ENCODE peak calls at places on chromosomes 12 and 14, in ten cellular contexts. One of them, this sample, is unnamed.

GRCh38 chr14:38339704-38340103 is 83.8 kb upstream of the CLEC14A start:
- DNase-seq in epithelial cell of proximal tubule: no peak
- DNase-seq in endodermal cell: no peak
- DNase-seq in uterus: no peak
- DNase-seq in endothelial cell: no peak
- DNase-seq in breast epithelium: no peak
- DNase-seq in heart right ventricle: no peak
- DNase-seq in fibroblast of pulmonary artery: peak
- DNase-seq in HFFc6: peak
- DNase-seq in RWPE1: no peak
- DNase-seq in this sample: no peak

GRCh38 chr12:51198568-51199400 is 19.1 kb downstream of the POU6F1 start:
- DNase-seq in epithelial cell of proximal tubule: no peak
- DNase-seq in endodermal cell: no peak
- DNase-seq in uterus: no peak
- DNase-seq in endothelial cell: no peak
- DNase-seq in breast epithelium: no peak
- DNase-seq in heart right ventricle: no peak
- DNase-seq in fibroblast of pulmonary artery: no peak
- DNase-seq in HFFc6: no peak
- DNase-seq in RWPE1: no peak
- DNase-seq in this sample: no peak

GRCh38 chr14:99382781-99383456 is 97.7 kb downstream of the SETD3 start:
- DNase-seq in epithelial cell of proximal tubule: no peak
- DNase-seq in endodermal cell: peak
- DNase-seq in uterus: no peak
- DNase-seq in endothelial cell: no peak
- DNase-seq in breast epithelium: no peak
- DNase-seq in heart right ventricle: no peak
- DNase-seq in fibroblast of pulmonary artery: no peak
- DNase-seq in HFFc6: no peak
- DNase-seq in RWPE1: peak
- DNase-seq in this sample: no peak

GRCh38 chr12:5078423-5078822 is 34.7 kb downstream of the KCNA5 start:
- DNase-seq in epithelial cell of proximal tubule: peak
- DNase-seq in endodermal cell: no peak
- DNase-seq in uterus: no peak
- DNase-seq in endothelial cell: no peak
- DNase-seq in breast epithelium: no peak
- DNase-seq in heart right ventricle: peak
- DNase-seq in fibroblast of pulmonary artery: no peak
- DNase-seq in HFFc6: no peak
- DNase-seq in RWPE1: no peak
- DNase-seq in this sample: peak

GRCh38 chr12:59780605-59781135 is 184.8 kb downstream of the SLC16A7 start:
- DNase-seq in epithelial cell of proximal tubule: peak
- DNase-seq in endodermal cell: peak
- DNase-seq in uterus: no peak
- DNase-seq in endothelial cell: peak
- DNase-seq in breast epithelium: no peak
- DNase-seq in heart right ventricle: no peak
- DNase-seq in fibroblast of pulmonary artery: peak
- DNase-seq in HFFc6: peak
- DNase-seq in RWPE1: no peak
- DNase-seq in this sample: no peak

GRCh38 chr12:91382081-91382543 is 199.5 kb upstream of the DCN start:
- DNase-seq in epithelial cell of proximal tubule: peak
- DNase-seq in endodermal cell: peak
- DNase-seq in uterus: peak
- DNase-seq in endothelial cell: peak
- DNase-seq in breast epithelium: peak
- DNase-seq in heart right ventricle: peak
- DNase-seq in fibroblast of pulmonary artery: peak
- DNase-seq in HFFc6: peak
- DNase-seq in RWPE1: peak
- DNase-seq in this sample: peak

GRCh38 chr12:14958361-14959125 is 2.9 kb downstream of the ARHGDIB start:
- DNase-seq in epithelial cell of proximal tubule: no peak
- DNase-seq in endodermal cell: no peak
- DNase-seq in uterus: no peak
- DNase-seq in endothelial cell: no peak
- DNase-seq in breast epithelium: no peak
- DNase-seq in heart right ventricle: no peak
- DNase-seq in fibroblast of pulmonary artery: no peak
- DNase-seq in HFFc6: no peak
- DNase-seq in RWPE1: no peak
- DNase-seq in this sample: no peak

GRCh38 chr12:29640589-29641345 is 143.0 kb downstream of the TMTC1 start:
- DNase-seq in epithelial cell of proximal tubule: no peak
- DNase-seq in endodermal cell: peak
- DNase-seq in uterus: peak
- DNase-seq in endothelial cell: no peak
- DNase-seq in breast epithelium: no peak
- DNase-seq in heart right ventricle: peak
- DNase-seq in fibroblast of pulmonary artery: peak
- DNase-seq in HFFc6: no peak
- DNase-seq in RWPE1: peak
- DNase-seq in this sample: peak

GRCh38 chr12:27511031-27511722 is 12.8 kb upstream of the PPFIBP1 start:
- DNase-seq in epithelial cell of proximal tubule: no peak
- DNase-seq in endodermal cell: no peak
- DNase-seq in uterus: no peak
- DNase-seq in endothelial cell: no peak
- DNase-seq in breast epithelium: no peak
- DNase-seq in heart right ventricle: no peak
- DNase-seq in fibroblast of pulmonary artery: peak
- DNase-seq in HFFc6: no peak
- DNase-seq in RWPE1: no peak
- DNase-seq in this sample: no peak

GRCh38 chr14:95776798-95777615 is 63.1 kb upstream of the TCL1A start:
- DNase-seq in epithelial cell of proximal tubule: no peak
- DNase-seq in endodermal cell: no peak
- DNase-seq in uterus: no peak
- DNase-seq in endothelial cell: no peak
- DNase-seq in breast epithelium: no peak
- DNase-seq in heart right ventricle: no peak
- DNase-seq in fibroblast of pulmonary artery: no peak
- DNase-seq in HFFc6: no peak
- DNase-seq in RWPE1: no peak
- DNase-seq in this sample: no peak

GRCh38 chr14:23183479-23183878 is at the start of gene SLC7A8:
- DNase-seq in epithelial cell of proximal tubule: no peak
- DNase-seq in endodermal cell: peak
- DNase-seq in uterus: peak
- DNase-seq in endothelial cell: peak
- DNase-seq in breast epithelium: peak
- DNase-seq in heart right ventricle: peak
- DNase-seq in fibroblast of pulmonary artery: peak
- DNase-seq in HFFc6: no peak
- DNase-seq in RWPE1: no peak
- DNase-seq in this sample: peak

GRCh38 chr14:104974146-104974541 is 4.0 kb downstream of the AHNAK2 start:
- DNase-seq in epithelial cell of proximal tubule: no peak
- DNase-seq in endodermal cell: peak
- DNase-seq in uterus: no peak
- DNase-seq in endothelial cell: no peak
- DNase-seq in breast epithelium: no peak
- DNase-seq in heart right ventricle: no peak
- DNase-seq in fibroblast of pulmonary artery: no peak
- DNase-seq in HFFc6: no peak
- DNase-seq in RWPE1: no peak
- DNase-seq in this sample: no peak

GRCh38 chr12:80188566-80188965 is 89.2 kb downstream of the OTOGL start:
- DNase-seq in epithelial cell of proximal tubule: no peak
- DNase-seq in endodermal cell: no peak
- DNase-seq in uterus: no peak
- DNase-seq in endothelial cell: no peak
- DNase-seq in breast epithelium: no peak
- DNase-seq in heart right ventricle: no peak
- DNase-seq in fibroblast of pulmonary artery: no peak
- DNase-seq in HFFc6: no peak
- DNase-seq in RWPE1: no peak
- DNase-seq in this sample: no peak

GRCh38 chr14:36941783-36942521 is 230.5 kb downstream of the SLC25A21 start:
- DNase-seq in epithelial cell of proximal tubule: peak
- DNase-seq in endodermal cell: peak
- DNase-seq in uterus: peak
- DNase-seq in endothelial cell: peak
- DNase-seq in breast epithelium: peak
- DNase-seq in heart right ventricle: peak
- DNase-seq in fibroblast of pulmonary artery: peak
- DNase-seq in HFFc6: peak
- DNase-seq in RWPE1: peak
- DNase-seq in this sample: peak

GRCh38 chr14:92254786-92255185 is 68.2 kb upstream of the SLC24A4 start:
- DNase-seq in epithelial cell of proximal tubule: no peak
- DNase-seq in endodermal cell: peak
- DNase-seq in uterus: peak
- DNase-seq in endothelial cell: peak
- DNase-seq in breast epithelium: no peak
- DNase-seq in heart right ventricle: peak
- DNase-seq in fibroblast of pulmonary artery: peak
- DNase-seq in HFFc6: no peak
- DNase-seq in RWPE1: no peak
- DNase-seq in this sample: peak

GRCh38 chr14:103763730-103764488 is 48.3 kb downstream of the ZFYVE21 start:
- DNase-seq in epithelial cell of proximal tubule: no peak
- DNase-seq in endodermal cell: no peak
- DNase-seq in uterus: no peak
- DNase-seq in endothelial cell: no peak
- DNase-seq in breast epithelium: no peak
- DNase-seq in heart right ventricle: no peak
- DNase-seq in fibroblast of pulmonary artery: no peak
- DNase-seq in HFFc6: no peak
- DNase-seq in RWPE1: no peak
- DNase-seq in this sample: no peak

GRCh38 chr12:99767809-99768208 is 120.3 kb downstream of the GARIN6 start:
- DNase-seq in epithelial cell of proximal tubule: peak
- DNase-seq in endodermal cell: no peak
- DNase-seq in uterus: no peak
- DNase-seq in endothelial cell: no peak
- DNase-seq in breast epithelium: no peak
- DNase-seq in heart right ventricle: no peak
- DNase-seq in fibroblast of pulmonary artery: peak
- DNase-seq in HFFc6: no peak
- DNase-seq in RWPE1: peak
- DNase-seq in this sample: no peak

DNA sequence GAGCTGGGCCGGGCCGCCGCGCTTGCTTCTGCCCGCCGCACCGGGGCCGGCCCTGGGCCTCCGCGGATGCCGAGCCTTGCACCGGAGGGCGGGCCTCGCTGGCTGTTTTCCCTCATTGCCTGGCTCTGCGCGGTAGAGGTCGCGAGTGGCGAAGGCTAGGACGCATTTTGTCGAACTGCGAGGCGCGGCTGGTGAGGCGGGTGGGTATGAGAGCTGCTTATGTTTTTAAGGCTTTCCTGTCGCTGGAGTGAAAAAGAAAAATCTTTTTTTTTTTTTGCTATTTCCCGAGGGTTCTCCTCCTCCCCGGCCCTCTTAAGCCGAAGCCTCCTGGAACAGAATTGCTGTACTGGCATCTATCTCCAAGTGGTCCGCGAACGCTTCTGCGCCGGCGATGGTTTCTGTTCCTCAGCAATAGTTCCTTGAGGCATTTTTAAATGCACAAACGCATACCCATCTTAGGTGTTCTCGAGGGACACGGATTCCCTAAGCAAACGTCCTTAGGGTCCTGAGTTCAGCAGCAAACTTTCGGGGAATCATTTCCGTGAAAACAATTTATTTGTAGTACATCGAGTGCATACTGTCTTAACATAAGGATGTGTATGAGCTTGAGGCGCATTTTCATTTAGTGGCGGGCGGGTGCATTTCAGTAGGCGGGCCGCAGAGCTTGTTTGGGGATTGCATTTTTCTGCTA is 631 bp downstream of the RESF1 start:
- DNase-seq in epithelial cell of proximal tubule: no peak
- DNase-seq in endodermal cell: no peak
- DNase-seq in uterus: peak
- DNase-seq in endothelial cell: peak
- DNase-seq in breast epithelium: peak
- DNase-seq in heart right ventricle: peak
- DNase-seq in fibroblast of pulmonary artery: peak
- DNase-seq in HFFc6: peak
- DNase-seq in RWPE1: peak
- DNase-seq in this sample: peak
- TF ChIP-seq CTCF in epithelial cell of proximal tubule: peak
- TF ChIP-seq CTCF in endodermal cell: peak
- TF ChIP-seq CTCF in uterus: no peak
- TF ChIP-seq CTCF in endothelial cell: no peak
- TF ChIP-seq CTCF in breast epithelium: peak
- TF ChIP-seq CTCF in heart right ventricle: peak
- TF ChIP-seq CTCF in fibroblast of pulmonary artery: no peak
- TF ChIP-seq CTCF in HFFc6: no peak
- TF ChIP-seq CTCF in RWPE1: peak
- TF ChIP-seq CTCF in this sample: no peak

GRCh38 chr14:106489112-106489881 is 962.9 kb downstream of the TMEM121 start:
- DNase-seq in epithelial cell of proximal tubule: no peak
- DNase-seq in endodermal cell: no peak
- DNase-seq in uterus: no peak
- DNase-seq in endothelial cell: no peak
- DNase-seq in breast epithelium: no peak
- DNase-seq in heart right ventricle: no peak
- DNase-seq in fibroblast of pulmonary artery: no peak
- DNase-seq in HFFc6: no peak
- DNase-seq in RWPE1: no peak
- DNase-seq in this sample: no peak
- TF ChIP-seq CTCF in epithelial cell of proximal tubule: no peak
- TF ChIP-seq CTCF in endodermal cell: no peak
- TF ChIP-seq CTCF in uterus: no peak
- TF ChIP-seq CTCF in endothelial cell: no peak
- TF ChIP-seq CTCF in breast epithelium: no peak
- TF ChIP-seq CTCF in heart right ventricle: no peak
- TF ChIP-seq CTCF in fibroblast of pulmonary artery: no peak
- TF ChIP-seq CTCF in HFFc6: no peak
- TF ChIP-seq CTCF in RWPE1: no peak
- TF ChIP-seq CTCF in this sample: no peak

GRCh38 chr14:77151918-77152588 is 10.5 kb upstream of the ZDHHC22 start:
- DNase-seq in epithelial cell of proximal tubule: no peak
- DNase-seq in endodermal cell: no peak
- DNase-seq in uterus: no peak
- DNase-seq in endothelial cell: no peak
- DNase-seq in breast epithelium: no peak
- DNase-seq in heart right ventricle: no peak
- DNase-seq in fibroblast of pulmonary artery: peak
- DNase-seq in HFFc6: peak
- DNase-seq in RWPE1: peak
- DNase-seq in this sample: no peak
- TF ChIP-seq CTCF in epithelial cell of proximal tubule: peak
- TF ChIP-seq CTCF in endodermal cell: no peak
- TF ChIP-seq CTCF in uterus: no peak
- TF ChIP-seq CTCF in endothelial cell: peak
- TF ChIP-seq CTCF in breast epithelium: peak
- TF ChIP-seq CTCF in heart right ventricle: no peak
- TF ChIP-seq CTCF in fibroblast of pulmonary artery: peak
- TF ChIP-seq CTCF in HFFc6: peak
- TF ChIP-seq CTCF in RWPE1: peak
- TF ChIP-seq CTCF in this sample: no peak

DNA sequence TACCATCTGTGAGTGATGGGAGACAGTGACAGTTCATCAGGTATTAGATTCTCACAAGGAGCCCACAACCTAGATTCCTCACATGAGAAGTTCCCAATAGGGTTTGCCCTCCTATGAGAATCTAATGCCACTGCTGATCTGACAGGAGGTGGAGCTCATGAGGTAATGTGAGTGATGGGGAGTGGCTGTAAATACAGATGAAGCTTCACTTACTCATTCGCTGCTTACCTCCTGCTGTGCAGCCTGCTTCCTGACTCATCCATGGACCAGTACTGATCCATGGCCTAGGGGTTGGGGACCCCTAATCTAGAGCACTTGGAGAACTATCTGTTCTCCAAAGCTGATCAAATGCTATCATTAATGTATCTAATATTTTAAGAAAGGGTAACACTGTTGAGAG is 17.7 kb downstream of the CLEC2D start:
- DNase-seq in epithelial cell of proximal tubule: no peak
- DNase-seq in endodermal cell: peak
- DNase-seq in uterus: no peak
- DNase-seq in endothelial cell: no peak
- DNase-seq in breast epithelium: no peak
- DNase-seq in heart right ventricle: no peak
- DNase-seq in fibroblast of pulmonary artery: no peak
- DNase-seq in HFFc6: peak
- DNase-seq in RWPE1: no peak
- DNase-seq in this sample: no peak
- TF ChIP-seq CTCF in epithelial cell of proximal tubule: no peak
- TF ChIP-seq CTCF in endodermal cell: peak
- TF ChIP-seq CTCF in uterus: no peak
- TF ChIP-seq CTCF in endothelial cell: no peak
- TF ChIP-seq CTCF in breast epithelium: no peak
- TF ChIP-seq CTCF in heart right ventricle: no peak
- TF ChIP-seq CTCF in fibroblast of pulmonary artery: no peak
- TF ChIP-seq CTCF in HFFc6: peak
- TF ChIP-seq CTCF in RWPE1: no peak
- TF ChIP-seq CTCF in this sample: no peak